ENCODE peak calls at places on chromosomes 7 and 10, in six cellular contexts. S, C, L, O, M and G are unnamed samples.

GRCh38 chr7:152647009-152647408 is 28.9 kb downstream of the XRCC2 start:
- DNase-seq in S (no peak), C (no peak), L (no peak), O (no peak), M (no peak), G (no peak)

GRCh38 chr7:54831644-54832095 is 72.7 kb upstream of the SEC61G start:
- DNase-seq in S (no peak), C (no peak), L (peak), O (no peak), M (no peak), G (peak)

GRCh38 chr10:55979203-55979602 is 381.9 kb downstream of the ZWINT start:
- DNase-seq in S (no peak), C (no peak), L (no peak), O (no peak), M (no peak), G (no peak)

GRCh38 chr7:128459394-128459878 is 3.8 kb downstream of the HILPDA start:
- DNase-seq in S (peak), C (peak), L (peak), O (no peak), M (peak), G (peak)

GRCh38 chr7:116122972-116123595 is 87.3 kb upstream of the TES start:
- DNase-seq in S (no peak), C (peak), L (peak), O (no peak), M (no peak), G (peak)

GRCh38 chr7:52668435-52668834 is 367.0 kb upstream of the POM121L12 start:
- DNase-seq in S (no peak), C (no peak), L (no peak), O (no peak), M (no peak), G (no peak)

GRCh38 chr7:2554654-2555053 is 670 bp downstream of the BRAT1 start:
- DNase-seq in S (no peak), C (peak), L (no peak), O (no peak), M (no peak), G (peak)

GRCh38 chr7:48084727-48085432 is 4.2 kb upstream of the UPP1 start:
- DNase-seq in S (no peak), C (peak), L (peak), O (peak), M (peak), G (peak)

GRCh38 chr10:32459072-32459703 is 13.2 kb downstream of the CCDC7 start:
- DNase-seq in S (no peak), C (no peak), L (no peak), O (no peak), M (peak), G (no peak)

GRCh38 chr7:129231666-129232065 is 6.8 kb downstream of the AHCYL2 start:
- DNase-seq in S (no peak), C (no peak), L (no peak), O (no peak), M (no peak), G (no peak)

GRCh38 chr10:13528138-13528874 is 508 bp downstream of the BEND7 start:
- DNase-seq in S (peak), C (peak), L (no peak), O (no peak), M (no peak), G (no peak)

GRCh38 chr10:131961777-131962450 is 19.8 kb downstream of the BNIP3 start:
- DNase-seq in S (no peak), C (no peak), L (no peak), O (no peak), M (no peak), G (no peak)

GRCh38 chr10:282294-283139 is 147.3 kb downstream of the ZMYND11 start:
- DNase-seq in S (no peak), C (no peak), L (peak), O (no peak), M (no peak), G (peak)

GRCh38 chr10:61835069-61835908 is 66.2 kb upstream of the ARID5B start:
- DNase-seq in S (no peak), C (peak), L (peak), O (peak), M (no peak), G (peak)

GRCh38 chr7:33101916-33102315 is 7.3 kb downstream of the RP9 start:
- DNase-seq in S (no peak), C (no peak), L (no peak), O (no peak), M (no peak), G (no peak)

GRCh38 chr7:83861-84632 is 108.3 kb upstream of the FAM20C start:
- DNase-seq in S (no peak), C (no peak), L (no peak), O (no peak), M (no peak), G (no peak)

GRCh38 chr10:61897671-61898434 is 3.6 kb upstream of the ARID5B start:
- DNase-seq in S (no peak), C (no peak), L (peak), O (no peak), M (no peak), G (no peak)

GRCh38 chr10:52466464-52466863 is 152.4 kb downstream of the DKK1 start:
- DNase-seq in S (no peak), C (no peak), L (no peak), O (no peak), M (no peak), G (no peak)

GRCh38 chr10:12056758-12057157 is 12.0 kb upstream of the DHTKD1 start:
- DNase-seq in S (no peak), C (no peak), L (no peak), O (no peak), M (no peak), G (no peak)

GRCh38 chr10:101013365-101013825 is 13.8 kb downstream of the LZTS2 start:
- DNase-seq in S (no peak), C (no peak), L (no peak), O (no peak), M (no peak), G (peak)

GRCh38 chr7:143385891-143386781 is 5.0 kb downstream of the ZYX start:
- DNase-seq in S (no peak), C (no peak), L (peak), O (peak), M (peak), G (no peak)

DNA sequence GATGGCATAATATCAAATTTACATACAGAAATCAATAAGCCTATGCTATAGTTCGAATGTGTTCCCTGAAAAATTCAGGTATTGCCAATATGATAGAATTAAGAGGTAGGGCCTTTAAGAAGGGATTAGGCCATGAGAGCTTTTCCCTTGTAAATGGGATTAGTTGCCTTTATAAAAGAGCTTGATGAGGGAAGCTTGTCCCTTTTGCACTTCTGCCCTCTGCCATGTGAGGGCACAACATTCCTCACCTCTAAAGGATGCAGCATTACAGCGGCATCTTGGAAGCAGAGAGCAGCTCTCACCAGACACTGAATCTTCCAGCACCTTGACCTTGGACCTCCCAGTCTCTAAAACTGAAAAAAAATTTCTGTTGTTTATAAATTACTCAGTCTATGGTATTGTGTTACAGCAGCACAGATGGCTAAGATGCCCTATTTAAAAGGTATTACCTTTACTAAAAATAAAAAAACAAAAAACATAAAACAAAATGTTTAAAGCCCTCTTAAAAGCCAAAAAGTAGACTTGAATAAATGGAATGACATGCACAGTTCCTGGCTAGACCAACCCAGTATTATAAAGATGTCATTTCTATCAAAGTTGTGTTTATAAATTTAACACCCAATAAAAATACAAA is 909.6 kb downstream of the REEP3 start:
- DNase-seq in S (peak), C (no peak), L (no peak), O (peak), M (no peak), G (peak)
- TF ChIP-seq CTCF in S (peak), C (no peak), L (peak), O (peak), M (no peak), G (peak)

GRCh38 chr7:141220263-141220662 is 146.4 kb downstream of the TMEM178B start:
- DNase-seq in S (no peak), C (no peak), L (peak), O (no peak), M (no peak), G (peak)
- TF ChIP-seq CTCF in S (peak), C (no peak), L (peak), O (peak), M (no peak), G (no peak)

DNA sequence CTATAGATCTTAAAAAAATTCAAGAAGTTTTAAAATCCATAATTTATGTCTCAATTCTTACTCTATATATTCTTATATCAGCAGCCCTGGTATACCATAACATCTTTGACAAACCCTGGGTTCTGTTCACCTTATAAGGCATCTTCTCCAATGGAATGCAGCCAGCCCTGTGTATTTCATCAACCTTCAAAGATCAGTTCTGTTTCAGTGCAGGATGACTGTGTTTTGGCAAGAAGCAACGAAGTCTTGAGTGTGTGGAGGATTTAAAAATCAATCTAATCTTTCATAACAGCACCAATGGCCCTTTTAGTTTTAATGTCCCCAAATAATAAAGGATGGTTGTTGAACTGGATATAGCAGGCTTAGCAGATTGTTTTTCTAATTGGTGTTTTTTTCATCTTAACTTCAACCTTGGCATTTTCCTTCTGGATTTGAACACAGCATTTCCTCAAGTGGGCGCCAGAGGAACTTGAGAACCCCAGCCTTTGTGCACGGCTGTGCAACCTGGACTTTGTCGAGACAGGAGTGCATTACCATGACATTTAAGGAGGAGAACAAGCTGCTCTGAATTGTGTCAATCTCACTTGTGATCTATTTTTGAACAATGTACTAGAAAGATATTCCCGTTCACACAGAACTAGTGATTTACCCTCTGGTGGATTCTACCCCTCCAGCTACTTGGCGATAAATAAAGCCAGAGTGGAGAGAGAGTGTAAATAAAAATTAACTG is 313.3 kb upstream of the AKR1E2 start:
- DNase-seq in S (no peak), C (no peak), L (peak), O (no peak), M (no peak), G (peak)
- TF ChIP-seq CTCF in S (peak), C (no peak), L (peak), O (peak), M (no peak), G (peak)

GRCh38 chr10:99558708-99559107 is 26.0 kb downstream of the NKX2-3 start:
- DNase-seq in S (no peak), C (no peak), L (no peak), O (no peak), M (no peak), G (no peak)

GRCh38 chr10:99564361-99564760 is 31.6 kb downstream of the NKX2-3 start:
- DNase-seq in S (no peak), C (no peak), L (no peak), O (no peak), M (no peak), G (no peak)

GRCh38 chr10:99557044-99557443 is 24.3 kb downstream of the NKX2-3 start:
- DNase-seq in S (no peak), C (no peak), L (no peak), O (no peak), M (no peak), G (no peak)

GRCh38 chr10:99562631-99563030 is 29.9 kb downstream of the NKX2-3 start:
- DNase-seq in S (no peak), C (no peak), L (no peak), O (no peak), M (no peak), G (no peak)

DNA sequence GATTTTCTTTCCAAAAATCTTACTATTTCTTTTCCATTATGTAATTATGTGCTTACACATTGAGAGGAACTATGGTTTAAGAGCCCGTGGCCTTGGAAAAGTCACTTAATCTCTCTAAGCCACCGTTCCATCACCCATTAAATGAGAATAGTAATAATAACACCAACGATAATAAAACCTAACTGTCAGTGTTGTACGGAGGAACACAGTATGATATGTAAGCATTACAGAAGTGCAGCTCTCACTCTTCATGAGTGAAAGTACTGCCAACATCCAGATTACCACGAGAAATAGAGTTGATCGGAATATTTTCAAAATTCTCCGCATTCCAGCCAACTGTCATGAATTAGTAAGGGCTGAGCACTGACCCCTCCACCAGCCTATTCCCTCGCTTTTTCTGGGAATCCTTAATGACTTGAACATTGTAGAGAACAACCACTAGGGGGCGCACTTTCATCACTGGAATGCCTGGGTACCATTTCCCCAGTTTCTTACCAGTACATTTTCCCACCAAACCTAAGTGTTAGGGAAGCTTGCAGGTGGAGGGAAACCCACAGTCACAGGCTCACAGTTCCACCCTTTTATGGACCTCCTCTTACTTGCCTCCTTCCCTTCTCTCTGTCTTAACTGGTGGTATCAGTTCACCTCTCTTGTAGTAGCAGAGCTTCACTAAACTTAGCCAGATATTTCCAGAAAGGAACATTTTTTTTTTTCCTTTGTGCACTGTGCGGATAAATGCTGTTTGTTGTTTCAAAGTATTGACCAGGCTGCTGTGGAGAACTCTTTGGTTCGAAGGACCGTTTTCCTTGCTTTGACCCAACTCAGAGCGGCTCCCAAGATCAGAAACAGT is 27.8 kb downstream of the NKX2-3 start:
- DNase-seq in S (peak), C (peak), L (peak), O (peak), M (peak), G (peak)
- TF ChIP-seq CTCF in S (peak), C (peak), L (peak), O (peak), M (peak), G (peak)

DNA sequence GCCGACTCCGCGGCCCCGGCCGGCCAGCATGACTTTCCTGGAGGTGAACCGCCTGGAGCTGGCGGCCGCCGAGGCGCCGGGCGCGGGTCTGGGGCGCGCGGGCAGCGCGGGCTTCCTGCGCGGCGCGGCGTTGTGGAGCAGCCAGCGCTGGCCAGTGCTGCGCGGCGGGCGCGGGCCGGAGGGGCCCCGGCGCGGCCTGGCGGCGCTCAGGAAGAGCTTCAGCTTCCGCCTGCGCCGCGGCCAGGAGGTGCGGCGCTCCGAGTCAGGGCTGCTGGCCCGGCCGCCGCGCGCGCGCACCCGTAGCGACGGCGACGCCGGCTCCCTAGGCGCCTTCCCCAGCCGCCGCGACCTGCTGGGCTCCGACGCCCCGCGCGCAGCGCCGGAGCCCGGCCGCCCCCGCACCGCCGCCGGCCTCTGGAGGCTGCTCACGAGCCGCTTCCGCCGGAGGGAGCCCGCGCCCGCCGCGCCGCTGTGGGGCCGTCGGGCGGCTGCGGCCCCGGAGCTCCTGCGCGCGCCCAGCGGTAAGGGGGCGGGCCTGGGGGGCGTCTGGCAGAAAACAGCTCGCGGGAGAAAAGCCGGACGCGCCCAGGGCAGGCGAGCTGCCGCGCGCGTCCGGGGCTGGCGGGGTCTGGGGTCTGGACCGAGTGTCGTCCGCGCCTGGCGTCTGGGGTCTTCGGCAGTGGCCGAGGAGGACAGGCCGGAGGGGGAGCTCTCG is 29.0 kb downstream of the AGAP3 start:
- DNase-seq in S (no peak), C (peak), L (peak), O (no peak), M (no peak), G (peak)
- TF ChIP-seq CTCF in S (no peak), C (no peak), L (no peak), O (peak), M (no peak), G (no peak)

GRCh38 chr7:80699030-80699638 is 60.7 kb downstream of the CD36 start:
- DNase-seq in S (no peak), C (peak), L (peak), O (no peak), M (no peak), G (peak)
- TF ChIP-seq CTCF in S (peak), C (no peak), L (peak), O (peak), M (peak), G (peak)

GRCh38 chr7:22885824-22886255 is 63.2 kb upstream of the TOMM7 start:
- DNase-seq in S (no peak), C (peak), L (no peak), O (no peak), M (peak), G (no peak)
- TF ChIP-seq CTCF in S (no peak), C (no peak), L (no peak), O (no peak), M (no peak), G (no peak)

DNA sequence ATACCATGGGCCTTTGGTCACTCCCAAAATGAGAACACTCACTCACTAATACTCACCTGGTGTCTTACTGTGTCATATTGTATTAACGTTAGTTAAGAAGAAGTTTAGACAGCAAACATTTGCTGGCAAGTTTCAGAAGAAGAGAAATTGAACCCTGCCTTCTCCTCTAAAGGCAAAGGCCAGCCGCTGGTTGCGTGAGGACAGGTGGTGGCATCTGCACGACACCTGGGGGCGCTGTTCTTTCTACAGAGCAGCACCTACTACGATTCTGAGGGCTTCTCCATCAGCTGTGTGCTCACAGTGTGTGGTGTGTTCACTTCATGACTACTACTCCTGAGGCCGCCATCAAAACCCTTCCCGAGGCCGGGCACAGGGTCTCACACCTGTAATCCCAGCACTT is 17.9 kb upstream of the CLEC2L start:
- DNase-seq in S (no peak), C (no peak), L (no peak), O (no peak), M (no peak), G (peak)
- TF ChIP-seq CTCF in S (peak), C (no peak), L (peak), O (peak), M (no peak), G (no peak)

GRCh38 chr7:134378562-134378961 is 61.8 kb upstream of the SLC35B4 start:
- DNase-seq in S (no peak), C (no peak), L (no peak), O (no peak), M (no peak), G (no peak)
- TF ChIP-seq CTCF in S (no peak), C (no peak), L (no peak), O (no peak), M (no peak), G (no peak)